ENCODE peak calls at places on chromosomes 1 and 21, in six cellular contexts. L, U, K, T, X and A are unnamed samples.
A peak's percentile ranks its signal among the peaks of the same experiment; 100 is the strongest.

GRCh38 chr1:12661606-12662219 is 17.8 kb downstream of the AADACL4 start:
- DNase-seq in T (no peak), L (no peak), K (no peak), U (no peak), X (no peak), A (no peak)

GRCh38 chr1:204443260-204443619 is 31.6 kb upstream of the PPP1R15B start:
- DNase-seq in L (no peak), X (no peak), T (no peak), U (peak; percentile 78), K (no peak), A (no peak)

GRCh38 chr1:47842228-47842627 is 155.0 kb downstream of the TRABD2B start:
- DNase-seq in T (no peak), U (no peak), K (no peak), L (peak; percentile 21), X (no peak), A (no peak)

GRCh38 chr1:230531103-230531502 is 105.0 kb upstream of the PGBD5 start:
- DNase-seq in X (no peak), T (no peak), U (no peak), L (no peak), K (no peak), A (no peak)

GRCh38 chr21:45584786-45585185 is 42.5 kb upstream of the SLC19A1 start:
- DNase-seq in X (no peak), T (no peak), L (no peak), K (no peak), U (peak; percentile 38), A (no peak)

GRCh38 chr1:30774550-30775432 is 17.2 kb upstream of the LAPTM5 start:
- DNase-seq in U (peak; percentile 44), K (no peak), X (no peak), T (peak; percentile 60), L (no peak), A (no peak)

GRCh38 chr1:6235302-6235680 is 473 bp downstream of the ICMT start:
- DNase-seq in K (no peak), L (peak; percentile 57), T (no peak), U (no peak), X (no peak), A (no peak)

GRCh38 chr21:43001316-43001715 is 27.0 kb downstream of the PKNOX1 start:
- DNase-seq in X (no peak), T (no peak), L (no peak), K (no peak), U (no peak), A (no peak)

GRCh38 chr1:9078035-9078948 is 8.9 kb upstream of the SLC2A5 start:
- DNase-seq in L (no peak), X (no peak), U (no peak), K (peak; percentile 34), T (no peak), A (no peak)

GRCh38 chr1:206112600-206113301 is 4.4 kb downstream of the AVPR1B start:
- DNase-seq in X (no peak), U (peak; percentile 80), K (no peak), L (no peak), T (peak; percentile 54), A (no peak)

GRCh38 chr1:201675143-201675542 is 136.2 kb downstream of the NAV1 start:
- DNase-seq in X (no peak), L (peak; percentile 61), U (peak; percentile 62), T (no peak), K (no peak), A (no peak)

GRCh38 chr1:53195913-53196484 is 625 bp upstream of the CPT2 start:
- DNase-seq in T (peak; percentile 27), K (no peak), X (no peak), L (no peak), U (no peak), A (no peak)

GRCh38 chr1:164728719-164729118 is 169.7 kb downstream of the PBX1 start:
- DNase-seq in L (no peak), U (no peak), K (no peak), T (no peak), X (no peak), A (no peak)

GRCh38 chr21:44482581-44483287 is 27.4 kb downstream of the LRRC3 start:
- DNase-seq in U (no peak), K (peak; percentile 20), L (no peak), X (no peak), T (no peak), A (no peak)

GRCh38 chr1:154006136-154006535 is 15.6 kb downstream of the RPS27 start:
- DNase-seq in K (no peak), T (peak; percentile 89), U (no peak), L (no peak), X (no peak), A (no peak)

GRCh38 chr1:219660666-219661463 is 48.0 kb upstream of the ZC3H11B start:
- DNase-seq in L (peak; percentile 91), U (peak; percentile 86), X (peak; percentile 40), T (no peak), K (peak; percentile 93), A (no peak)

GRCh38 chr1:167516404-167517388 is 1.6 kb downstream of the CD247 start:
- DNase-seq in K (no peak), U (no peak), T (no peak), X (no peak), L (no peak), A (peak; percentile 68)

GRCh38 chr1:15249032-15249601 is 2.1 kb downstream of the FHAD1 start:
- DNase-seq in L (no peak), T (no peak), X (no peak), U (no peak), K (no peak), A (peak; percentile 16)

GRCh38 chr1:14733779-14734140 is 135.3 kb downstream of the KAZN start:
- DNase-seq in T (no peak), L (no peak), X (no peak), K (no peak), U (no peak), A (no peak)

GRCh38 chr21:14989359-14989758 is 75.4 kb downstream of the NRIP1 start:
- DNase-seq in K (no peak), T (no peak), U (no peak), X (no peak), L (no peak), A (no peak)

GRCh38 chr1:203351037-203351625 is at the start of gene FMOD:
- DNase-seq in K (no peak), L (peak; percentile 77), U (no peak), T (no peak), X (no peak), A (no peak)

GRCh38 chr1:38029081-38029681 is 16.6 kb downstream of the UTP11 start:
- DNase-seq in L (peak; percentile 75), X (no peak), U (no peak), T (peak; percentile 72), K (no peak), A (no peak)

GRCh38 chr1:38029725-38030511 is 16.7 kb downstream of the POU3F1 start:
- DNase-seq in U (no peak), T (peak; percentile 95), L (peak; percentile 72), X (no peak), K (no peak), A (no peak)

GRCh38 chr1:38031513-38031866 is 15.1 kb downstream of the POU3F1 start:
- DNase-seq in U (no peak), X (no peak), L (no peak), T (peak; percentile 49), K (no peak), A (no peak)

GRCh38 chr1:38028671-38029070 is 16.1 kb downstream of the UTP11 start:
- DNase-seq in U (no peak), L (no peak), K (no peak), X (no peak), T (peak; percentile 71), A (no peak)

DNA sequence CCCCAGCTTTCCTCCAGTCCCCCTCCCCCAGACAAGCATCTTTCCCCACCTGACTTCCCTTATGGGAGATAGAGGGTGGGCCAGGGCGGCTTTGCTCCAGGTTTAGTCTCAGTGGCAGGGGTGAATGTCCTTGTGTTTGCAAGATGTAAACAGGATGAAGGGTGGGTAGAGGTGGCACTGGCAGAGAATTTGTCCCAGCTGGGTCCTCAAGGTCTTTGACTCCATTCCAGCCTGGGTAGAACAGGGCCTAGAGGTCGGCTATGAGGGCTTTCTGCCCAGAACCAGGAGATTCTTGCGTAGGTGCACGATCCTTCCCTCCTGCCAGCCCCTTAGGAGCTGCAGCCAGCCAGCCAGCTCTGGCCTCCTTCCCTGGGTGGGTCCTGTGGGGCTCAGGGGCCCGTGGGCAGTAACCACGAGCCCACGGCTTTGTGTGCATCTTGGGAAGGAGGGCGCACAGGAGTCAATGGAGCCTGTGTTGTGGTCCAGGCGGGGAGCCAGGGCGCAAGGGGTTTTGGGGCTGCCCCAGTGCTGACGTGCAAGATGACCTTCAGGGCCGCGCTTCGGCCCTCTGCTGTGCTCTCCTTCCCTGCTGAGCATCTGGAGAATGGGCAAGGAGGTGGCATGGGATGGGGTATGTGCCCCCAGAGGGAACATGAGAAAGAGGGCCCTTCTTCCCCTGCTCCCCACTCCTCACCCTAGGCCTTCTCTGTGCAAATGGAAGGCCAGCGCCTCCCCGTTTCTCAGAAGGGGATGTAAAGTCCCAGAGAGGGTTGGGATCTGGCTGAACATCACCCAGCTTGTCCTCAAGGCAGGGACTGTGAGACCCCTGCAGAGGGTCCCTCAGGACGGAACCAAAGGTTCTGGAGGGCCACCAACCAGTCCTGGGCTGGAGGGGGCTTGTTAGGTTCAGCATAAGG is 15.7 kb downstream of the POU3F1 start:
- DNase-seq in U (no peak), L (no peak), K (no peak), X (no peak), T (peak; percentile 79), A (no peak)
- H3K27ac ChIP-seq in U (no peak overlapping the region), L (peak overlapping the region; percentile 72), K (no peak overlapping the region), X (peak overlapping the region; percentile 98), T (no peak overlapping the region), A (peak overlapping the region; percentile 61)

DNA sequence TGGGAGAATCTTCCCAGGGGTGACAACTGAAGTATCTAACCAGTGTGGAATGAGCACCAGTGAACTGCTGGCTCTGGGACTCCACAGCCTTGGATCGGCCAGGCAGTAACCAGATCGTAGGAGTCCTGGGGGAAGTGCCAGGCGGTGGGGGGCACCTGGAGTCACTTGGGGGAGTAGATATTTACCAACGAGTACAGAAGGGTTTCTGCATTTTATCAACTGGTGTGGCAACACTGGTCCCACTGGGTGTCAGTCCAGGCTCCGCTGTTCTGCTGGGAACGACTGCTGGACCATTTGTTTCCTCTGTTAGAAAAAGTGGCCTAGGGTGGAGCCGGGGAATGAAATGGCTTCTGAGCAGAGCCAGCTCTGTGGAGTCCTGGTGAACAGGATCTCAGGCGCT is 14.4 kb downstream of the HEYL start:
- DNase-seq in K (no peak), U (no peak), T (peak; percentile 67), X (no peak), L (peak; percentile 57), A (no peak)
- H3K27ac ChIP-seq in K (no peak overlapping the region), U (peak overlapping the region; percentile 20), T (no peak overlapping the region), X (no peak overlapping the region), L (peak overlapping the region; percentile 32), A (no peak overlapping the region)

DNA sequence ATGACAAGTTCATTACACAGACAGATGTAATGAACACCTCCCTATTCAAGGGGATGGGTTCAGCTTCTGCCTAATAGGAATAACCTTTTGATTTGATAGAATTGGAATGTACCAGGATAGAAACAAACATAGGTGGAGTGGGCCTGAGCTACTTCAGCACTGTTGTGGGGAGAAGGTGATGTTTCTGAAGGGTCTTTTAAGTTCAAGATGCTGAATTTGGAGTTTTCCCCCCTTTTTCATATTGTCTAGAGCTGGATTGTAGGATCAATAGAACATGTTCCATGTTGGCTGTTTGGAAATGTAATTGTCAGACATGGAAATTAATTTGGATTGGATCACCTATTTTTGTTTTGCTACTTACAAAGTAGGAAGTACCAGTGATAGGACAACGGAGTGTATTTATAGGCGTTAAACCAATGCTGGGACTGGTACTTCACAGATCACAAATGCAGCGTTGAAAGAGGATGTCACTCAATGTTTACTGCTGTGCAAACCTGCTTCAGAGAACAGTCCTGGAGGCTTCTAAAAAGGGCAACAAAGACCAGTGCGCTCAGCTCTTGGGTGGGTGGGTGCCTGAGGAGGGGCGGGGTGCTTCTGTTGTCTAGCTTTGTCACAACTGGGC is 2.0 kb downstream of the C1orf21 start:
- DNase-seq in L (no peak), U (no peak), K (no peak), X (no peak), T (no peak), A (no peak)
- H3K27ac ChIP-seq in L (peak overlapping the region; percentile 96), U (peak overlapping the region; percentile 77), K (no peak overlapping the region), X (peak overlapping the region; percentile 92), T (peak overlapping the region; percentile 24), A (no peak overlapping the region)

GRCh38 chr1:117146067-117146466 is 24.5 kb upstream of the TRIM45 start:
- DNase-seq in U (no peak), K (no peak), X (no peak), L (no peak), T (no peak), A (no peak)
- H3K27ac ChIP-seq in U (no peak overlapping the region), K (peak overlapping the region; percentile 80), X (no peak overlapping the region), L (peak overlapping the region; percentile 88), T (peak overlapping the region; percentile 75), A (no peak overlapping the region)